ENCODE peak calls at places on chromosomes 16 and 17, in nine cellular contexts. One of them, this sample, is unnamed.

GRCh38 chr16:30434852-30435251 is 5.0 kb upstream of the DCTPP1 start:
- DNase-seq in thoracic aorta: no peak
- DNase-seq in neural progenitor cell: no peak
- DNase-seq in PC-9: no peak
- DNase-seq in mucosa of descending colon: no peak
- DNase-seq in fibroblast of lung: no peak
- DNase-seq in Peyer's patch: no peak
- DNase-seq in aorta: no peak
- DNase-seq in Caco-2: no peak
- DNase-seq in this sample: no peak

GRCh38 chr17:36000730-36001108 is 634 bp downstream of the CCL15 start:
- DNase-seq in thoracic aorta: no peak
- DNase-seq in neural progenitor cell: no peak
- DNase-seq in PC-9: no peak
- DNase-seq in mucosa of descending colon: peak; percentile 31
- DNase-seq in fibroblast of lung: no peak
- DNase-seq in Peyer's patch: peak; percentile 61
- DNase-seq in aorta: no peak
- DNase-seq in Caco-2: no peak
- DNase-seq in this sample: no peak

GRCh38 chr16:27470567-27471431 is 68.8 kb downstream of the IL21R start:
- DNase-seq in thoracic aorta: peak; percentile 36
- DNase-seq in neural progenitor cell: no peak
- DNase-seq in PC-9: no peak
- DNase-seq in mucosa of descending colon: no peak
- DNase-seq in fibroblast of lung: peak; percentile 56
- DNase-seq in Peyer's patch: no peak
- DNase-seq in aorta: peak; percentile 76
- DNase-seq in Caco-2: no peak
- DNase-seq in this sample: peak; percentile 36

GRCh38 chr17:20823890-20824289 is 218.9 kb downstream of the USP22 start:
- DNase-seq in thoracic aorta: no peak
- DNase-seq in neural progenitor cell: no peak
- DNase-seq in PC-9: no peak
- DNase-seq in mucosa of descending colon: no peak
- DNase-seq in fibroblast of lung: no peak
- DNase-seq in Peyer's patch: no peak
- DNase-seq in aorta: no peak
- DNase-seq in Caco-2: no peak
- DNase-seq in this sample: no peak

GRCh38 chr17:78883090-78883532 is 19.9 kb downstream of the CEP295NL start:
- DNase-seq in thoracic aorta: peak; percentile 81
- DNase-seq in neural progenitor cell: no peak
- DNase-seq in PC-9: peak; percentile 90
- DNase-seq in mucosa of descending colon: no peak
- DNase-seq in fibroblast of lung: peak; percentile 81
- DNase-seq in Peyer's patch: peak; percentile 85
- DNase-seq in aorta: peak; percentile 93
- DNase-seq in Caco-2: no peak
- DNase-seq in this sample: peak; percentile 89

GRCh38 chr16:52713740-52714139 is 166.8 kb upstream of the TOX3 start:
- DNase-seq in thoracic aorta: no peak
- DNase-seq in neural progenitor cell: no peak
- DNase-seq in PC-9: no peak
- DNase-seq in mucosa of descending colon: no peak
- DNase-seq in fibroblast of lung: no peak
- DNase-seq in Peyer's patch: no peak
- DNase-seq in aorta: no peak
- DNase-seq in Caco-2: no peak
- DNase-seq in this sample: no peak

GRCh38 chr17:83162035-83162745 is 82.8 kb downstream of the METRNL start:
- DNase-seq in thoracic aorta: no peak
- DNase-seq in neural progenitor cell: no peak
- DNase-seq in PC-9: no peak
- DNase-seq in mucosa of descending colon: no peak
- DNase-seq in fibroblast of lung: no peak
- DNase-seq in Peyer's patch: no peak
- DNase-seq in aorta: peak; percentile 20
- DNase-seq in Caco-2: no peak
- DNase-seq in this sample: no peak

GRCh38 chr16:51049678-51050378 is 101.2 kb downstream of the SALL1 start:
- DNase-seq in thoracic aorta: no peak
- DNase-seq in neural progenitor cell: no peak
- DNase-seq in PC-9: no peak
- DNase-seq in mucosa of descending colon: no peak
- DNase-seq in fibroblast of lung: no peak
- DNase-seq in Peyer's patch: no peak
- DNase-seq in aorta: no peak
- DNase-seq in Caco-2: no peak
- DNase-seq in this sample: no peak

GRCh38 chr17:44069974-44070454 is 521 bp upstream of the G6PC3 start:
- DNase-seq in thoracic aorta: no peak
- DNase-seq in neural progenitor cell: no peak
- DNase-seq in PC-9: peak; percentile 53
- DNase-seq in mucosa of descending colon: no peak
- DNase-seq in fibroblast of lung: peak; percentile 6
- DNase-seq in Peyer's patch: no peak
- DNase-seq in aorta: no peak
- DNase-seq in Caco-2: no peak
- DNase-seq in this sample: no peak

GRCh38 chr17:38747385-38748328 is 479 bp downstream of the PCGF2 start:
- DNase-seq in thoracic aorta: no peak
- DNase-seq in neural progenitor cell: peak; percentile 80
- DNase-seq in PC-9: no peak
- DNase-seq in mucosa of descending colon: peak; percentile 61
- DNase-seq in fibroblast of lung: no peak
- DNase-seq in Peyer's patch: peak; percentile 61
- DNase-seq in aorta: peak; percentile 91
- DNase-seq in Caco-2: no peak
- DNase-seq in this sample: peak; percentile 58

GRCh38 chr17:11300201-11300600 is 59.2 kb downstream of the SHISA6 start:
- DNase-seq in thoracic aorta: no peak
- DNase-seq in neural progenitor cell: no peak
- DNase-seq in PC-9: no peak
- DNase-seq in mucosa of descending colon: no peak
- DNase-seq in fibroblast of lung: no peak
- DNase-seq in Peyer's patch: no peak
- DNase-seq in aorta: no peak
- DNase-seq in Caco-2: no peak
- DNase-seq in this sample: no peak

GRCh38 chr17:44360826-44361225 is 2.8 kb downstream of the FAM171A2 start:
- DNase-seq in thoracic aorta: no peak
- DNase-seq in neural progenitor cell: peak; percentile 85
- DNase-seq in PC-9: no peak
- DNase-seq in mucosa of descending colon: no peak
- DNase-seq in fibroblast of lung: peak; percentile 34
- DNase-seq in Peyer's patch: no peak
- DNase-seq in aorta: peak; percentile 55
- DNase-seq in Caco-2: peak; percentile 52
- DNase-seq in this sample: no peak

GRCh38 chr17:44688675-44689491 is 693 bp downstream of the CCDC43 start:
- DNase-seq in thoracic aorta: no peak
- DNase-seq in neural progenitor cell: no peak
- DNase-seq in PC-9: no peak
- DNase-seq in mucosa of descending colon: peak; percentile 16
- DNase-seq in fibroblast of lung: peak; percentile 36
- DNase-seq in Peyer's patch: no peak
- DNase-seq in aorta: no peak
- DNase-seq in Caco-2: no peak
- DNase-seq in this sample: no peak

GRCh38 chr16:73771196-73771595 is 525.4 kb upstream of the PSMD7 start:
- DNase-seq in thoracic aorta: no peak
- DNase-seq in neural progenitor cell: no peak
- DNase-seq in PC-9: no peak
- DNase-seq in mucosa of descending colon: no peak
- DNase-seq in fibroblast of lung: peak; percentile 41
- DNase-seq in Peyer's patch: no peak
- DNase-seq in aorta: no peak
- DNase-seq in Caco-2: no peak
- DNase-seq in this sample: peak; percentile 67

GRCh38 chr16:28192811-28193529 is 18.8 kb downstream of the XPO6 start:
- DNase-seq in thoracic aorta: no peak
- DNase-seq in neural progenitor cell: no peak
- DNase-seq in PC-9: no peak
- DNase-seq in mucosa of descending colon: peak; percentile 54
- DNase-seq in fibroblast of lung: no peak
- DNase-seq in Peyer's patch: peak; percentile 92
- DNase-seq in aorta: no peak
- DNase-seq in Caco-2: no peak
- DNase-seq in this sample: no peak

GRCh38 chr17:78438271-78438691 is 59.8 kb downstream of the PGS1 start:
- DNase-seq in thoracic aorta: no peak
- DNase-seq in neural progenitor cell: no peak
- DNase-seq in PC-9: no peak
- DNase-seq in mucosa of descending colon: no peak
- DNase-seq in fibroblast of lung: no peak
- DNase-seq in Peyer's patch: no peak
- DNase-seq in aorta: no peak
- DNase-seq in Caco-2: no peak
- DNase-seq in this sample: peak; percentile 32

GRCh38 chr17:63120406-63120805 is 154.4 kb downstream of the TANC2 start:
- DNase-seq in thoracic aorta: no peak
- DNase-seq in neural progenitor cell: no peak
- DNase-seq in PC-9: peak; percentile 54
- DNase-seq in mucosa of descending colon: no peak
- DNase-seq in fibroblast of lung: peak; percentile 55
- DNase-seq in Peyer's patch: no peak
- DNase-seq in aorta: no peak
- DNase-seq in Caco-2: no peak
- DNase-seq in this sample: peak; percentile 66

GRCh38 chr17:50470451-50470850 is 1.8 kb upstream of the CHAD start:
- DNase-seq in thoracic aorta: no peak
- DNase-seq in neural progenitor cell: no peak
- DNase-seq in PC-9: no peak
- DNase-seq in mucosa of descending colon: peak; percentile 86
- DNase-seq in fibroblast of lung: no peak
- DNase-seq in Peyer's patch: peak; percentile 61
- DNase-seq in aorta: no peak
- DNase-seq in Caco-2: no peak
- DNase-seq in this sample: no peak

GRCh38 chr17:50467855-50468119 is 893 bp downstream of the CHAD start:
- DNase-seq in thoracic aorta: no peak
- DNase-seq in neural progenitor cell: no peak
- DNase-seq in PC-9: no peak
- DNase-seq in mucosa of descending colon: peak; percentile 18
- DNase-seq in fibroblast of lung: no peak
- DNase-seq in Peyer's patch: no peak
- DNase-seq in aorta: no peak
- DNase-seq in Caco-2: no peak
- DNase-seq in this sample: no peak

GRCh38 chr17:50468120-50469004 is at the start of gene CHAD:
- DNase-seq in thoracic aorta: no peak
- DNase-seq in neural progenitor cell: peak; percentile 54
- DNase-seq in PC-9: no peak
- DNase-seq in mucosa of descending colon: peak; percentile 19
- DNase-seq in fibroblast of lung: peak; percentile 31
- DNase-seq in Peyer's patch: no peak
- DNase-seq in aorta: no peak
- DNase-seq in Caco-2: peak; percentile 55
- DNase-seq in this sample: no peak

GRCh38 chr17:50469671-50470305 is 1.1 kb upstream of the CHAD start:
- DNase-seq in thoracic aorta: no peak
- DNase-seq in neural progenitor cell: no peak
- DNase-seq in PC-9: no peak
- DNase-seq in mucosa of descending colon: peak; percentile 19
- DNase-seq in fibroblast of lung: no peak
- DNase-seq in Peyer's patch: no peak
- DNase-seq in aorta: no peak
- DNase-seq in Caco-2: no peak
- DNase-seq in this sample: no peak

DNA sequence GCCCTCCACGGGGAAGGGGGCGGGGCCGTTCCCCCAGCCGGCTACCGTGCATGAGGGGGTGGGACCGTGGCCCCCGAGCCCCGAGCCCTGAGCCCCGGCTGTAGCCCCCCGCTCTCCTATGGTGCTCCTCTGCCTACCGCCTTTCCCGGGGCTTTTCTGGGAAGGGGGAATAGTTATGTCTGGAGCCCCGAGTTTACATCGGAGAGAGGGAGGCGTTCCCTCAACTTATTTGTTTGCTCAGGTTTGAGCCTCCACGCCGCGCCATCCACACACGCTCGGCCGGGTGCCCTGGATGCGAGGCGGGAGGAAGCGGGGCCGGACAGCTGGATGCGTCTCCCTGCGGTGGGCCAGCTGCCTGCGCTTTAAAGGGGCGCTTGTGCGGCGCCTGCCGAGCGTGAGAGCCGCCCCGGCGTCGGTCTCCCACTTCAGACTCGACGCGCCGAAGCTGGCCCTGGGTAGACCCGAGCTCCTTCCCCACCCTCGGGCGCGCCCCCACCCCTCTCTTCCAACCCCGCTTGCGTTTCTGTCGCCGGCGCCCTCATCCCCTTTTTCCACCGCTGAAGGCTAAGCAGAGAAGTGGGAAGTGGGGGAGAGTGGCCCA is 425 bp upstream of the CHAD start:
- DNase-seq in thoracic aorta: no peak
- DNase-seq in neural progenitor cell: peak; percentile 39
- DNase-seq in PC-9: no peak
- DNase-seq in mucosa of descending colon: peak; percentile 23
- DNase-seq in fibroblast of lung: no peak
- DNase-seq in Peyer's patch: no peak
- DNase-seq in aorta: no peak
- DNase-seq in Caco-2: no peak
- DNase-seq in this sample: no peak
- H3K4me3 ChIP-seq in thoracic aorta: peak overlapping the region; percentile 63
- H3K4me3 ChIP-seq in neural progenitor cell: peak overlapping the region; percentile 62
- H3K4me3 ChIP-seq in PC-9: no peak overlapping the region
- H3K4me3 ChIP-seq in mucosa of descending colon: no peak overlapping the region
- H3K4me3 ChIP-seq in fibroblast of lung: peak overlapping the region; percentile 42
- H3K4me3 ChIP-seq in Peyer's patch: peak overlapping the region; percentile 32
- H3K4me3 ChIP-seq in aorta: no peak overlapping the region
- H3K4me3 ChIP-seq in Caco-2: no peak overlapping the region
- H3K4me3 ChIP-seq in this sample: no peak overlapping the region

GRCh38 chr16:75229172-75230031 is 10.6 kb downstream of the CTRB1 start:
- DNase-seq in thoracic aorta: no peak
- DNase-seq in neural progenitor cell: no peak
- DNase-seq in PC-9: peak; percentile 28
- DNase-seq in mucosa of descending colon: no peak
- DNase-seq in fibroblast of lung: no peak
- DNase-seq in Peyer's patch: no peak
- DNase-seq in aorta: no peak
- DNase-seq in Caco-2: no peak
- DNase-seq in this sample: no peak
- H3K36me3 ChIP-seq in thoracic aorta: peaks cover 51% of the 10 kb centered on the region
- H3K36me3 ChIP-seq in neural progenitor cell: no peaks in the 10 kb centered on the region
- H3K36me3 ChIP-seq in PC-9: peaks cover 4% of the 10 kb centered on the region
- H3K36me3 ChIP-seq in mucosa of descending colon: peaks cover 3% of the 10 kb centered on the region
- H3K36me3 ChIP-seq in fibroblast of lung: peaks cover 36% of the 10 kb centered on the region
- H3K36me3 ChIP-seq in Peyer's patch: no peaks in the 10 kb centered on the region
- H3K36me3 ChIP-seq in aorta: peaks cover 8% of the 10 kb centered on the region
- H3K36me3 ChIP-seq in Caco-2: peaks cover 3% of the 10 kb centered on the region
- H3K36me3 ChIP-seq in this sample: peaks cover 26% of the 10 kb centered on the region

GRCh38 chr16:31807086-31807485 is 66.5 kb upstream of the ZNF267 start:
- DNase-seq in thoracic aorta: no peak
- DNase-seq in neural progenitor cell: no peak
- DNase-seq in PC-9: no peak
- DNase-seq in mucosa of descending colon: no peak
- DNase-seq in fibroblast of lung: no peak
- DNase-seq in Peyer's patch: no peak
- DNase-seq in aorta: no peak
- DNase-seq in Caco-2: no peak
- DNase-seq in this sample: no peak
- H3K9me3 ChIP-seq in thoracic aorta: no peaks in the 10 kb centered on the region
- H3K9me3 ChIP-seq in neural progenitor cell: peaks cover 9% of the 10 kb centered on the region
- H3K9me3 ChIP-seq in PC-9: no peaks in the 10 kb centered on the region
- H3K9me3 ChIP-seq in mucosa of descending colon: no peaks in the 10 kb centered on the region
- H3K9me3 ChIP-seq in fibroblast of lung: no peaks in the 10 kb centered on the region
- H3K9me3 ChIP-seq in Peyer's patch: no peaks in the 10 kb centered on the region
- H3K9me3 ChIP-seq in aorta: peaks cover 1% of the 10 kb centered on the region
- H3K9me3 ChIP-seq in Caco-2: no peaks in the 10 kb centered on the region
- H3K9me3 ChIP-seq in this sample: no peaks in the 10 kb centered on the region

GRCh38 chr17:29595107-29595942 is 2.4 kb downstream of the ANKRD13B start:
- DNase-seq in thoracic aorta: no peak
- DNase-seq in neural progenitor cell: peak; percentile 46
- DNase-seq in PC-9: peak; percentile 16
- DNase-seq in mucosa of descending colon: no peak
- DNase-seq in fibroblast of lung: no peak
- DNase-seq in Peyer's patch: no peak
- DNase-seq in aorta: no peak
- DNase-seq in Caco-2: no peak
- DNase-seq in this sample: no peak
- H3K4me3 ChIP-seq in thoracic aorta: no peak overlapping the region
- H3K4me3 ChIP-seq in neural progenitor cell: no peak overlapping the region
- H3K4me3 ChIP-seq in PC-9: peak overlapping the region; percentile 72
- H3K4me3 ChIP-seq in mucosa of descending colon: no peak overlapping the region
- H3K4me3 ChIP-seq in fibroblast of lung: no peak overlapping the region
- H3K4me3 ChIP-seq in Peyer's patch: no peak overlapping the region
- H3K4me3 ChIP-seq in aorta: no peak overlapping the region
- H3K4me3 ChIP-seq in Caco-2: no peak overlapping the region
- H3K4me3 ChIP-seq in this sample: no peak overlapping the region

This sample was measured in MG63.